ENCODE peak calls at places on chromosomes 1 and 21, in six cellular contexts. J is sigmoid colon; T is HCT116; N is neural progenitor cell; I is AG09309; R is CD8-positive, alpha-beta T cell. F is an unnamed sample.

GRCh38 chr1:178684542-178685000 is 40.5 kb upstream of the RALGPS2 start:
- DNase-seq in J (no peak), I (peak), N (no peak), T (peak), R (no peak), F (no peak)

GRCh38 chr1:219076536-219076935 is 97.1 kb upstream of the LYPLAL1 start:
- DNase-seq in I (no peak), N (no peak), T (no peak), R (no peak), J (no peak), F (no peak)

GRCh38 chr1:153553691-153554608 is 4.9 kb upstream of the S100A3 start:
- DNase-seq in N (no peak), J (peak), I (no peak), T (no peak), R (no peak), F (no peak)

GRCh38 chr21:40102682-40103081 is 235.4 kb downstream of the PCP4 start:
- DNase-seq in T (no peak), I (no peak), R (no peak), J (no peak), N (no peak), F (no peak)

GRCh38 chr21:32580949-32581348 is 4.4 kb downstream of the TCP10L start:
- DNase-seq in T (no peak), I (no peak), R (no peak), N (no peak), J (no peak), F (no peak)

GRCh38 chr1:65541161-65541560 is 120.7 kb downstream of the LEPR start:
- DNase-seq in R (no peak), J (no peak), T (no peak), N (no peak), I (no peak), F (no peak)

GRCh38 chr21:46429754-46430681 is 28.7 kb upstream of the DIP2A start:
- DNase-seq in J (no peak), N (no peak), I (no peak), R (no peak), T (no peak), F (no peak)

GRCh38 chr1:58815069-58815679 is 31.3 kb upstream of the JUN start:
- DNase-seq in T (peak), N (peak), I (peak), R (peak), J (peak), F (peak)

GRCh38 chr1:170415734-170416372 is 116.1 kb upstream of the GORAB start:
- DNase-seq in I (peak), T (no peak), R (no peak), N (no peak), J (no peak), F (no peak)

GRCh38 chr1:231238298-231238697 is 2.7 kb upstream of the GNPAT start:
- DNase-seq in R (no peak), J (no peak), N (no peak), T (no peak), I (no peak), F (no peak)

GRCh38 chr1:227353186-227353585 is 34.9 kb upstream of the CDC42BPA start:
- DNase-seq in I (no peak), N (no peak), J (no peak), R (no peak), T (no peak), F (no peak)

GRCh38 chr1:3037281-3038040 is 16.2 kb downstream of the ACTRT2 start:
- DNase-seq in I (no peak), N (no peak), T (no peak), J (peak), R (no peak), F (no peak)

GRCh38 chr1:153535664-153536585 is at the start of gene S100A6:
- DNase-seq in N (no peak), R (peak), I (peak), T (peak), J (peak), F (no peak)

GRCh38 chr1:215631489-215631888 is 64.4 kb downstream of the KCTD3 start:
- DNase-seq in I (peak), R (no peak), N (peak), J (no peak), T (no peak), F (no peak)

GRCh38 chr1:20668581-20668980 is 7.4 kb upstream of the DDOST start:
- DNase-seq in R (no peak), J (no peak), T (no peak), N (no peak), I (no peak), F (no peak)

GRCh38 chr1:13461977-13462376 is 51.7 kb downstream of the PRAMEF20 start:
- DNase-seq in N (no peak), T (no peak), I (no peak), J (no peak), R (no peak), F (no peak)

GRCh38 chr1:59429651-59430050 is 132.8 kb downstream of the FGGY start:
- DNase-seq in T (no peak), I (no peak), N (no peak), R (no peak), J (no peak), F (no peak)

GRCh38 chr21:20272791-20273362 is 725.3 kb upstream of the NCAM2 start:
- DNase-seq in I (no peak), N (no peak), R (no peak), J (no peak), T (no peak), F (no peak)

GRCh38 chr1:76269175-76269574 is 194.6 kb downstream of the ST6GALNAC3 start:
- DNase-seq in N (peak), T (no peak), J (no peak), I (no peak), R (no peak), F (no peak)

GRCh38 chr1:16719571-16720402 is 20.5 kb upstream of the RNU1-4 start:
- DNase-seq in T (no peak), I (no peak), N (no peak), J (peak), R (no peak), F (peak)

GRCh38 chr1:75725861-75726361 is 1.4 kb downstream of the ACADM start:
- DNase-seq in T (no peak), I (no peak), R (no peak), J (no peak), N (no peak), F (no peak)

GRCh38 chr1:147496571-147496970 is 44.7 kb upstream of the BCL9 start:
- DNase-seq in I (no peak), R (no peak), N (peak), J (peak), T (peak), F (peak)

GRCh38 chr1:202225131-202225530 is 31.5 kb downstream of the LGR6 start:
- DNase-seq in I (no peak), N (no peak), T (no peak), J (no peak), R (no peak), F (no peak)

GRCh38 chr1:109488696-109489095 is 5.0 kb downstream of the ATXN7L2 start:
- DNase-seq in R (no peak), J (no peak), T (no peak), I (no peak), N (no peak), F (no peak)

GRCh38 chr1:21302747-21303715 is 12.8 kb upstream of the ECE1 start:
- DNase-seq in R (no peak), T (no peak), J (peak), N (no peak), I (peak), F (no peak)

GRCh38 chr1:153985341-153985912 is 712 bp downstream of the RAB13 start:
- DNase-seq in T (no peak), R (no peak), J (peak), N (no peak), I (no peak), F (no peak)

GRCh38 chr1:55572878-55573734 is 357.9 kb upstream of the USP24 start:
- DNase-seq in R (no peak), I (peak), N (no peak), J (no peak), T (peak), F (no peak)

GRCh38 chr1:222653178-222653827 is 35.4 kb downstream of the MIA3 start:
- DNase-seq in N (no peak), R (no peak), T (no peak), I (no peak), J (no peak), F (no peak)

GRCh38 chr1:212655668-212656440 is 43.8 kb downstream of the BATF3 start:
- DNase-seq in R (no peak), I (no peak), T (peak), N (no peak), J (no peak), F (no peak)

GRCh38 chr1:219885680-219886079 is 42.7 kb downstream of the SLC30A10 start:
- DNase-seq in J (no peak), N (no peak), I (no peak), T (no peak), R (no peak), F (no peak)

GRCh38 chr1:32798679-32799416 is 18.3 kb downstream of the YARS1 start:
- DNase-seq in T (no peak), N (no peak), R (no peak), I (no peak), J (no peak), F (no peak)

GRCh38 chr1:158999301-159000069 is 10.2 kb upstream of the IFI16 start:
- DNase-seq in N (peak), R (no peak), I (peak), J (peak), T (no peak), F (peak)

GRCh38 chr1:52032785-52033131 is 852 bp downstream of the KTI12 start:
- DNase-seq in T (no peak), R (no peak), I (no peak), N (no peak), J (peak), F (peak)

GRCh38 chr1:30412241-30413110 is 310.9 kb downstream of the MATN1 start:
- DNase-seq in I (no peak), J (peak), N (no peak), R (no peak), T (no peak), F (peak)

GRCh38 chr1:22096036-22096435 is 43.5 kb downstream of the CDC42 start:
- DNase-seq in T (no peak), R (no peak), N (no peak), I (no peak), J (no peak), F (no peak)

GRCh38 chr1:36622741-36623648 is 140.3 kb upstream of the CSF3R start:
- DNase-seq in R (no peak), I (no peak), T (no peak), N (no peak), J (no peak), F (no peak)

GRCh38 chr1:208247696-208248095 is 3.5 kb upstream of the PLXNA2 start:
- DNase-seq in T (no peak), N (no peak), J (no peak), I (no peak), R (no peak), F (no peak)

GRCh38 chr1:16718908-16719533 is 21.3 kb upstream of the RNU1-4 start:
- DNase-seq in R (no peak), I (no peak), T (no peak), J (peak), N (peak), F (peak)

GRCh38 chr1:78121650-78122210 is 76.0 kb downstream of the GIPC2 start:
- DNase-seq in N (peak), T (no peak), I (no peak), R (no peak), J (no peak), F (no peak)
- TF ChIP-seq CTCF in N (no peak), T (no peak), I (no peak), R (no peak), J (no peak), F (no peak)

DNA sequence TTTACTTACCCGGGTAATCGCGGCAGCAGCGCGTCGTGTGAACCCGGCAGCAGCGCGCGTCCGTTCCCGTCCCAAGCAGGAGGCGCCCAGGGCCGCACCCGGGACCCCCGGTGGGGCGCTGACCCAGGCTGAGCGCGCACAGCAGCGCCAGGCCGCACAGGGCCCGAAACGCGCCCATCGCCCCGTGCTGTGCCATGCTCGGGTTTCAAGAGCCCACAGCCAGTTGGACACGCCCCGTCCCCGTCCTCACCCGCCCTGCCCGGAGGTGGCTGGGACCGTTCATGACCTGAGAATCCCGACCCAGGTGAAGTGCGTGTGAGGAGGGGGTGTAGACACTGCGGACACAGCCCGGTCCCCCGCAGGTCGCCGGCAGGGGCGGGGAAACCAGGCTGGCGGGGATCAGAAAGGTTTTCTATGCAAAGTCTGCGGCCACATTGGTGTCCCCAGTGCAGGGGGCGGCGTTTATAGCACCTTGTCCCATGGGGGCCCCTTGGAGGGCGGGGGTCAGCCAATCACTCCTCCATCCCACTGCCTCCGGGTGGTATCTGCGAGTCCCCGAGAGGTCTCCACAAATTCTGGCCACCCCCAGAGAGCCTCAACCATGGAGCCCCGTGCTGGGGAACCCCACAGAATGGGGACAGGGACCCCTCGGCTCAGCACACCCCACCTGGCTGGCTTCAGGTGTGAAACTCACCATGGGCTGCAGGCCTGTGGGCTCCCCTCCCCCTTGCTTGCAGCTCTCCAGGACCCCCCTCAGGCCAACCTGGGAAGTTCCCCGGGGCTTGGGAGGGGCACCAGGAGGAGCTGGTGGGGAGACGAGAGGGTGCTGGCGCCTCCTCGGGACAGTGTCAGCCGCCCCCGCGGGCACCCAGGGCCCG is at the start of gene TNFRSF18:
- DNase-seq in J (no peak), T (peak), N (peak), R (no peak), I (no peak), F (peak)
- TF ChIP-seq CTCF in J (no peak), T (no peak), N (peak), R (no peak), I (no peak), F (no peak)

GRCh38 chr21:31011412-31011811 is 26.9 kb downstream of the KRTAP19-8 start:
- DNase-seq in T (no peak), I (no peak), R (no peak), N (no peak), J (no peak), F (no peak)
- TF ChIP-seq CTCF in T (no peak), I (no peak), R (no peak), N (no peak), J (no peak), F (no peak)

GRCh38 chr1:172320723-172321122 is 99.8 kb upstream of the C1orf105 start:
- DNase-seq in J (peak), T (no peak), N (no peak), I (peak), R (no peak), F (no peak)
- TF ChIP-seq CTCF in J (no peak), T (no peak), N (no peak), I (peak), R (no peak), F (no peak)

DNA sequence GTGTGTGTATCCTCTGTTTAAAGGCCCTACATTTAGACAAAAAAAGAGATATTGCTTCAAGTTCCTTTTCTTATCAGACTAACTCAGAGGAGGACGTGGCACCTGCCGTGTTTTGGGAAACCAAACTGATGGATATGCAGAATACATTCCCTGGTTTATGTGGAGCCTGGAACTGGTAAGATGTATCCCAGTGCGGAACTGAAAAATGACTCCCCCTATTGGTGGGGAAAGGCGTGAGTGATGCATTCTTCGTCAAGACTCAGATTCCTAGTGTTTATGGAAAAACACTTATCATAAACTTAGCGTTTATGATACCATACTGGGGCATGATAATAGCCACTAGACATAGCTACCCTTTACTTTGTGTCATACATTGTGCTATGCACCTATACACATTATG is 154.2 kb downstream of the ZNF326 start:
- DNase-seq in R (no peak), J (no peak), I (no peak), N (no peak), T (no peak), F (no peak)
- TF ChIP-seq CTCF in R (no peak), J (no peak), I (no peak), N (peak), T (peak), F (no peak)

GRCh38 chr1:5998906-5999301 is 6.7 kb upstream of the NPHP4 start:
- DNase-seq in R (no peak), J (peak), N (no peak), I (no peak), T (no peak), F (no peak)

GRCh38 chr1:6002714-6003501 is 10.7 kb upstream of the NPHP4 start:
- DNase-seq in R (no peak), I (no peak), N (no peak), T (no peak), J (peak), F (no peak)

GRCh38 chr1:6001992-6002576 is 9.9 kb upstream of the NPHP4 start:
- DNase-seq in R (no peak), N (no peak), J (peak), T (no peak), I (no peak), F (no peak)

GRCh38 chr1:5999711-6000443 is 7.7 kb upstream of the NPHP4 start:
- DNase-seq in T (no peak), J (peak), N (no peak), R (no peak), I (no peak), F (no peak)

DNA sequence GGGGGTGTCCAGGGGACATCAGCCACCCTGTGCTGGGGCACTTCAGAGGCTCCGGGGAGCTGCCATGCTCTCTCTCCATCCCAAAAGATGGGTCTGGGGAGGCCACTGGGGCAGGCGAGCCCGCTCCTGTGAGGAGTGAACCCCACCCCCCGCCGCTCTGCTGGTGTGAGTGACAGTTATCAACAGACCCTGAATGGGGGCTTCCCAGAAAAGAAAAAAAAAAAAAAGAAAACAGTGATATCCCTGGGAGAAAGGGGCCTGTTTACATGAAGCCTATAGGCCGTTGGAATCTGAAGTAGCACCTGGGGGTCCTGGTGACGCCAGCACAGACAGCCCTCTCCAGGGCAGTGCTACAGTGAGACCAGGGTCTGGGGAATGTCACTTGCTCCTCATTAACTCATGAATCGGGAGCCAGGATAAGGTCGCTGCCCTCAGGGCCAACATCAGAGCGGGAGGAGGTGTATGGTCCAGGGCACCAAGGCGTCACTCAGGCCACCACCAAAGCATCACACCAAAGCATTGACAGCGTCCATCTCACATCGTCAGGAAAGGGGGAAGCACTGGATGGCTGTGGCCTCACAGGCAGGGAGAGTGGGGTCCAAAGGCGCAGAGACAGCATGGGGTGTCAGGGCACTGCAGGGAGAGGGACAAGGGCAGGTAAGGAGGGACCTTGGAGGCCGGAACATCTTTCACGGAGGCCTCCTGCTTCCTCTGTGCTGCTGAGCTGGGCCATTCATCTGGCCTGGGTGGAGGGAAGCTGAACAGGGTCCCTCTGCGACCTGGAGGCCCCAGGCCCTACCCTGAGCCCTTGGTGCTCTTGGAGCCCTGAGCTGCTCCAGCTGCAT is 8.4 kb upstream of the NPHP4 start:
- DNase-seq in I (no peak), N (no peak), J (peak), T (no peak), R (no peak), F (no peak)
- TF ChIP-seq CTCF in I (no peak), N (no peak), J (no peak), T (no peak), R (no peak), F (no peak)

GRCh38 chr1:85229574-85230097 is 28.8 kb upstream of the SYDE2 start:
- DNase-seq in N (no peak), R (no peak), T (peak), J (no peak), I (no peak), F (no peak)

GRCh38 chr1:85225624-85226380 is 25.0 kb upstream of the SYDE2 start:
- DNase-seq in J (no peak), R (no peak), N (no peak), I (no peak), T (no peak), F (no peak)

GRCh38 chr1:85224734-85225623 is 24.2 kb upstream of the SYDE2 start:
- DNase-seq in R (no peak), N (peak), T (no peak), J (no peak), I (no peak), F (peak)

GRCh38 chr1:85228952-85229351 is 28.1 kb upstream of the SYDE2 start:
- DNase-seq in I (no peak), T (no peak), J (no peak), R (no peak), N (no peak), F (no peak)

GRCh38 chr1:85230305-85230977 is 29.0 kb downstream of the C1orf52 start:
- DNase-seq in I (no peak), T (peak), R (no peak), N (peak), J (no peak), F (peak)
- TF ChIP-seq CTCF in I (peak), T (peak), R (peak), N (peak), J (peak), F (no peak)

DNA sequence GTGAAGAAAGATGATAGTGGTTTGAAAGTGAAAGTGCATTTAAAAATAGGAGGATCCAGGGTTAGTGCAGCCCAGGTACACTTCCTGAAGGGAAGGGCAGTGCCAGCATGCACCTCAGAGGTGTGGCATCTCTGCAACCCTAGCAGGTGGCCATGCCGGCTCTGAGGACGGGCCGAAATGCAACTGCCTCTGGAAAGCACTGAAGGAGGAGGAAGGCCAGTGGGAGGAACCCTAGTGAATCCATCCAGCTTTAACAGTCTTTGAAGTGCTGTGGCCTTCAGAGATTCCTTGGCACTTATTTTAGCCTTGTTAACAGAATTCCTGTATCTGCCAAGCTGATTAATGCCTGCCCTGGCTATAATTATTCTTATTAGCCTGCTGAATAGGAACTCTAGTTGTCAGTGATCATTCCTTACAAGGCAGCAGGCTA is 5.5 kb downstream of the PTGFRN start:
- DNase-seq in T (no peak), J (peak), I (no peak), R (no peak), N (no peak), F (no peak)
- TF ChIP-seq CTCF in T (no peak), J (no peak), I (no peak), R (no peak), N (no peak), F (no peak)